ENCODE peak calls at places on chromosomes 5 and 9, in eight cellular contexts. D, I, O, S, E, M, C and U are unnamed samples.

GRCh38 chr9:96856363-96857286 is 2.3 kb upstream of the ZNF782 start:
- DNase-seq in C (peak; percentile 67), S (peak; percentile 38), O (peak; percentile 69), I (no peak), M (peak; percentile 43), D (peak; percentile 23), E (peak; percentile 56), U (peak; percentile 87)

GRCh38 chr9:75893096-75893495 is 2.6 kb downstream of the PCSK5 start:
- DNase-seq in I (no peak), D (no peak), S (no peak), E (no peak), O (no peak), M (no peak), C (no peak), U (no peak)

GRCh38 chr9:128192601-128193371 is 1.4 kb upstream of the CIZ1 start:
- DNase-seq in C (peak; percentile 60), E (peak; percentile 95), D (peak; percentile 75), S (no peak), M (peak; percentile 35), I (peak; percentile 88), O (no peak), U (no peak)

GRCh38 chr5:41519801-41520200 is 9.4 kb upstream of the PLCXD3 start:
- DNase-seq in C (no peak), D (no peak), E (no peak), M (no peak), S (no peak), O (no peak), I (no peak), U (no peak)

GRCh38 chr5:135568241-135568640 is 10.6 kb downstream of the CXCL14 start:
- DNase-seq in S (no peak), M (no peak), D (no peak), O (no peak), I (no peak), E (no peak), C (no peak), U (no peak)

GRCh38 chr5:139574641-139575312 is 13.6 kb downstream of the UBE2D2 start:
- DNase-seq in E (peak; percentile 15), D (no peak), S (no peak), O (no peak), I (no peak), C (peak; percentile 62), M (no peak), U (peak; percentile 56)

GRCh38 chr9:104795857-104796256 is 31.9 kb downstream of the NIPSNAP3B start:
- DNase-seq in E (peak; percentile 87), D (no peak), I (no peak), C (no peak), S (no peak), M (no peak), O (no peak), U (no peak)

GRCh38 chr5:41600738-41601137 is 90.3 kb upstream of the PLCXD3 start:
- DNase-seq in O (no peak), I (no peak), M (no peak), D (no peak), E (no peak), C (no peak), S (no peak), U (no peak)

GRCh38 chr9:91193658-91194391 is 167.9 kb downstream of the AUH start:
- DNase-seq in I (peak; percentile 68), S (no peak), C (peak; percentile 96), E (no peak), O (peak; percentile 50), D (peak; percentile 83), M (peak; percentile 40), U (peak; percentile 78)

GRCh38 chr9:4126184-4126865 is 173.5 kb downstream of the GLIS3 start:
- DNase-seq in I (no peak), C (peak; percentile 80), M (no peak), E (no peak), O (no peak), D (no peak), S (no peak), U (no peak)

GRCh38 chr9:133715295-133715865 is 22.8 kb downstream of the SARDH start:
- DNase-seq in C (peak; percentile 58), I (no peak), O (no peak), S (no peak), M (no peak), D (no peak), E (no peak), U (peak; percentile 79)

GRCh38 chr5:133287500-133287899 is 235.7 kb downstream of the HSPA4 start:
- DNase-seq in D (no peak), M (no peak), I (no peak), C (peak; percentile 44), S (no peak), O (peak; percentile 43), E (no peak), U (no peak)

GRCh38 chr9:132168347-132168746 is 6.5 kb downstream of the NTNG2 start:
- DNase-seq in S (no peak), O (no peak), M (no peak), C (peak; percentile 52), I (no peak), E (no peak), D (peak; percentile 53), U (peak; percentile 77)

GRCh38 chr9:126613656-126614055 is at the start of gene LMX1B:
- DNase-seq in D (peak; percentile 44), O (no peak), C (peak; percentile 17), E (peak; percentile 28), I (no peak), M (no peak), S (no peak), U (peak; percentile 87)

GRCh38 chr9:133146746-133147411 is 16.8 kb downstream of the GBGT1 start:
- DNase-seq in I (no peak), E (no peak), S (no peak), C (no peak), M (no peak), O (no peak), D (no peak), U (no peak)